ENCODE peak calls at places on chromosomes 2 and 18, in seven cellular contexts. Y, J, B, G, S, I and Z are unnamed samples.
A peak's percentile ranks its signal among the peaks of the same experiment; 100 is the strongest.

GRCh38 chr2:174597347-174598047 is at the start of gene WIPF1:
- DNase-seq in S (no peak), Y (peak; percentile 29), J (no peak), G (peak; percentile 44), I (peak; percentile 49), B (no peak), Z (no peak)

GRCh38 chr18:27605107-27605834 is 420.2 kb upstream of the CHST9 start:
- DNase-seq in S (peak; percentile 71), I (no peak), G (no peak), J (peak; percentile 27), Y (peak; percentile 1), B (peak; percentile 15), Z (no peak)

GRCh38 chr18:33720133-33720532 is 142.1 kb downstream of the ASXL3 start:
- DNase-seq in I (no peak), S (no peak), J (no peak), B (no peak), G (no peak), Y (no peak), Z (no peak)

GRCh38 chr2:28951910-28952805 is 28.9 kb upstream of the TOGARAM2 start:
- DNase-seq in Y (no peak), J (no peak), B (no peak), I (no peak), S (no peak), G (no peak), Z (no peak)

GRCh38 chr2:19911799-19912509 is 10.2 kb upstream of the TTC32 start:
- DNase-seq in S (no peak), G (no peak), I (no peak), J (no peak), B (no peak), Y (no peak), Z (no peak)

GRCh38 chr18:10477863-10478260 is 23.4 kb downstream of the APCDD1 start:
- DNase-seq in J (no peak), S (no peak), B (no peak), I (no peak), G (no peak), Y (no peak), Z (no peak)

GRCh38 chr2:43402002-43402401 is 175.6 kb upstream of the ZFP36L2 start:
- DNase-seq in B (no peak), S (no peak), Y (peak; percentile 21), I (no peak), J (no peak), G (no peak), Z (no peak)

GRCh38 chr2:30230479-30230854 is 867 bp upstream of the LBH start:
- DNase-seq in S (no peak), Y (no peak), B (no peak), I (no peak), G (no peak), J (peak; percentile 43), Z (no peak)

GRCh38 chr2:236569593-236569973 is at the start of gene ACKR3:
- DNase-seq in J (peak; percentile 11), Y (peak; percentile 63), I (peak; percentile 71), G (peak; percentile 61), B (peak; percentile 67), S (peak; percentile 87), Z (peak; percentile 52)

GRCh38 chr18:74945774-74946545 is 263.0 kb downstream of the PTGR3 start:
- DNase-seq in S (no peak), I (no peak), B (no peak), J (no peak), Y (no peak), G (no peak), Z (no peak)

GRCh38 chr2:224062481-224063307 is 23.6 kb upstream of the SERPINE2 start:
- DNase-seq in J (no peak), S (no peak), G (no peak), B (no peak), I (no peak), Y (no peak), Z (no peak)

GRCh38 chr18:74290831-74291770 is 662 bp downstream of the CYB5A start:
- DNase-seq in I (no peak), G (no peak), B (no peak), S (peak; percentile 30), Y (no peak), J (no peak), Z (peak; percentile 7)

GRCh38 chr2:176742271-176742670 is 470.3 kb upstream of the HNRNPA3 start:
- DNase-seq in G (no peak), S (no peak), Y (no peak), J (no peak), I (no peak), B (no peak), Z (no peak)

GRCh38 chr18:56770873-56771272 is 119.7 kb downstream of the WDR7 start:
- DNase-seq in Y (no peak), I (no peak), B (no peak), G (no peak), J (no peak), S (no peak), Z (no peak)

GRCh38 chr2:86747708-86748627 is 27.9 kb downstream of the RMND5A start:
- DNase-seq in G (no peak), B (peak; percentile 6), J (no peak), S (no peak), I (no peak), Y (no peak), Z (no peak)

GRCh38 chr2:37711308-37711731 is 39.9 kb upstream of the CDC42EP3 start:
- DNase-seq in B (no peak), I (peak; percentile 17), Y (no peak), S (no peak), J (no peak), G (peak; percentile 12), Z (peak; percentile 7)

GRCh38 chr18:13241893-13242175 is 23.3 kb downstream of the LDLRAD4 start:
- DNase-seq in I (no peak), B (no peak), Y (no peak), G (no peak), S (no peak), J (no peak), Z (no peak)

GRCh38 chr18:28961669-28962228 is 784.8 kb upstream of the CDH2 start:
- DNase-seq in Y (no peak), J (no peak), I (no peak), G (no peak), B (no peak), S (no peak), Z (no peak)

GRCh38 chr2:85231952-85232351 is 95.8 kb downstream of the TGOLN2 start:
- DNase-seq in Y (no peak), G (no peak), I (no peak), B (no peak), S (no peak), J (no peak), Z (no peak)